ENCODE peak calls at places on chromosomes 1 and 21, in seven cellular contexts. G is AG04449; B is MM.1S; U is PC-9; C is CD8-positive, alpha-beta T cell; W is AG10803; V is HFF-Myc. A is an unnamed sample.

GRCh38 chr1:200908158-200908868 is 13.6 kb downstream of the INAVA start:
- DNase-seq in G (no peak), B (no peak), U (no peak), C (no peak), W (no peak), V (no peak), A (no peak)

GRCh38 chr1:226639631-226640061 is 91.1 kb downstream of the STUM start:
- DNase-seq in G (no peak), B (no peak), U (no peak), C (no peak), W (no peak), V (no peak), A (no peak)

GRCh38 chr1:180912211-180912800 is 391 bp upstream of the KIAA1614 start:
- DNase-seq in G (no peak), B (no peak), U (no peak), C (no peak), W (peak; percentile 46), V (no peak), A (no peak)

GRCh38 chr1:230768903-230769570 is 21.8 kb downstream of the CAPN9 start:
- DNase-seq in G (peak; percentile 59), B (no peak), U (peak; percentile 35), C (no peak), W (peak; percentile 65), V (peak; percentile 40), A (no peak)

GRCh38 chr1:33609739-33610138 is 137.3 kb downstream of the ZSCAN20 start:
- DNase-seq in G (no peak), B (no peak), U (no peak), C (no peak), W (no peak), V (no peak), A (no peak)

GRCh38 chr1:97304366-97304765 is 582.8 kb downstream of the PTBP2 start:
- DNase-seq in G (no peak), B (no peak), U (no peak), C (no peak), W (no peak), V (no peak), A (no peak)

GRCh38 chr1:63073530-63074306 is 248.6 kb upstream of the FOXD3 start:
- DNase-seq in G (no peak), B (no peak), U (no peak), C (no peak), W (no peak), V (no peak), A (no peak)

GRCh38 chr21:38139380-38140168 is 117.2 kb upstream of the KCNJ15 start:
- DNase-seq in G (no peak), B (no peak), U (no peak), C (no peak), W (peak; percentile 37), V (no peak), A (no peak)

GRCh38 chr1:221945669-221946068 is 203.8 kb upstream of the DUSP10 start:
- DNase-seq in G (no peak), B (no peak), U (no peak), C (no peak), W (no peak), V (no peak), A (no peak)

GRCh38 chr1:163668472-163668871 is 346.7 kb downstream of the NUF2 start:
- DNase-seq in G (no peak), B (no peak), U (no peak), C (no peak), W (peak; percentile 34), V (no peak), A (no peak)
- TF ChIP-seq CTCF in G (no peak), B (no peak), U (no peak), C (no peak), W (no peak), V (no peak), A (no peak)

DNA sequence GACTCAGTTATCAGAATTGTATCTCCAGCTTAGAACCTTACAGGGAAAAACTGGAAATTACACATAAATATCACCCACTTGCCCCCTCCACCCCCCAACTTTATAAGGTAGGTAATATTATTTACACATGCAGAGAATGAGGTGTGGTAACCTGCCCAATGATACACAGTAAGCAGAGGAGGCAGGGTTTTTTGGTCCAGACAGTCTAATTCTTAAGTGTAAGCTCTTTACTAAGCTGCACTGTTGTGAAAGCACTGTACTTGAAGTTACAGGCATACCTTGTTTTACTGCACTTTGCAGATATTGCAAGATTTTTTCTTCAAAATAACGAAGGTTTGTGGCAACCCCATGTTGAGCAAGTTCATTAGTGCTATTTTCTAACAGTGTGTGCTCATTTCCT is 24.8 kb upstream of the MYOCOS start:
- DNase-seq in G (no peak), B (no peak), U (no peak), C (no peak), W (peak; percentile 23), V (no peak), A (no peak)
- H3K4me3 ChIP-seq in G (no peak overlapping the region), B (no peak overlapping the region), U (no peak overlapping the region), C (no peak overlapping the region), W (no peak overlapping the region), V (no peak overlapping the region), A (no peak overlapping the region)

GRCh38 chr1:156510709-156511108 is 10.1 kb upstream of the MEF2D start:
- DNase-seq in G (peak; percentile 74), B (peak; percentile 4), U (no peak), C (no peak), W (peak; percentile 99), V (no peak), A (no peak)
- TF ChIP-seq CTCF in G (no peak), B (no peak), U (no peak), C (no peak), W (no peak), V (no peak), A (no peak)

GRCh38 chr1:67749844-67750689 is 65.1 kb downstream of the GADD45A start:
- DNase-seq in G (peak; percentile 67), B (peak; percentile 61), U (peak; percentile 74), C (no peak), W (peak; percentile 91), V (peak; percentile 81), A (no peak)
- H3K4me3 ChIP-seq in G (peak overlapping the region; percentile 35), B (peak overlapping the region; percentile 29), U (peak overlapping the region; percentile 42), C (no peak overlapping the region), W (peak overlapping the region; percentile 4), V (peak overlapping the region; percentile 7), A (no peak overlapping the region)

GRCh38 chr1:65434255-65434654 is 13.8 kb downstream of the LEPR start:
- DNase-seq in G (no peak), B (no peak), U (no peak), C (no peak), W (no peak), V (no peak), A (no peak)
- TF ChIP-seq CTCF in G (no peak), B (peak; percentile 11), U (peak; percentile 23), C (no peak), W (no peak), V (no peak), A (peak; percentile 5)

GRCh38 chr1:210248341-210248740 is 15.7 kb downstream of the SERTAD4 start:
- DNase-seq in G (no peak), B (no peak), U (no peak), C (no peak), W (no peak), V (no peak), A (no peak)

GRCh38 chr1:210241121-210241520 is 8.5 kb downstream of the SERTAD4 start:
- DNase-seq in G (no peak), B (no peak), U (no peak), C (no peak), W (no peak), V (no peak), A (no peak)

GRCh38 chr1:210246447-210246846 is 13.9 kb downstream of the SERTAD4 start:
- DNase-seq in G (no peak), B (peak; percentile 82), U (no peak), C (no peak), W (no peak), V (no peak), A (no peak)

GRCh38 chr1:210239295-210240155 is 6.9 kb downstream of the SERTAD4 start:
- DNase-seq in G (peak; percentile 73), B (peak; percentile 20), U (no peak), C (no peak), W (peak; percentile 85), V (peak; percentile 90), A (no peak)

GRCh38 chr1:210244746-210245367 is 12.3 kb downstream of the SERTAD4 start:
- DNase-seq in G (no peak), B (no peak), U (no peak), C (no peak), W (peak; percentile 79), V (no peak), A (no peak)
- H3K4me3 ChIP-seq in G (no peak overlapping the region), B (no peak overlapping the region), U (no peak overlapping the region), C (no peak overlapping the region), W (no peak overlapping the region), V (no peak overlapping the region), A (no peak overlapping the region)

GRCh38 chr1:185207980-185208602 is 51.1 kb downstream of the SWT1 start:
- DNase-seq in G (no peak), B (no peak), U (no peak), C (no peak), W (no peak), V (no peak), A (no peak)

GRCh38 chr1:185208626-185209170 is 51.7 kb downstream of the SWT1 start:
- DNase-seq in G (no peak), B (no peak), U (no peak), C (no peak), W (no peak), V (no peak), A (no peak)

GRCh38 chr1:185213086-185213485 is 56.1 kb downstream of the SWT1 start:
- DNase-seq in G (peak; percentile 52), B (no peak), U (no peak), C (no peak), W (peak; percentile 43), V (no peak), A (no peak)

DNA sequence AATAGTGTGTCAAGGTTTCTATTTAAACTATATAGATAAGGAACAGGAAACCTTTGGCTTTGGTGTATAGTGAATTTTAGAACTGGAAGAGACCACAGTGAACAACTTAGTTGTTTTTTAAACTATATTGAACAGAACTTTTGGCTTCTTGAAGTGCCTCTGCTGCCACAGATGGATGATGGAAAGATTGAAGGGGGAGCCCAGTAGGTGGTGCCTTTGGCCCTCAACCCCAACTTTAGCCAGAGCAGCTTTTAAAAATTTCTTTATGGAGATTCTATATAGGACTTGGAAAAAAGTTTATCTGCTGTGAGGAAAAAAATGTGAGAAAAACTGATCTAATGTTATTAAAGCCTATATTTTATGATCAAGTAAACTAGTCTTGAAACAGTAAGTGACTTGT is 50.2 kb downstream of the SWT1 start:
- DNase-seq in G (no peak), B (no peak), U (no peak), C (no peak), W (no peak), V (no peak), A (no peak)
- TF ChIP-seq CTCF in G (no peak), B (no peak), U (no peak), C (no peak), W (no peak), V (no peak), A (no peak)

DNA sequence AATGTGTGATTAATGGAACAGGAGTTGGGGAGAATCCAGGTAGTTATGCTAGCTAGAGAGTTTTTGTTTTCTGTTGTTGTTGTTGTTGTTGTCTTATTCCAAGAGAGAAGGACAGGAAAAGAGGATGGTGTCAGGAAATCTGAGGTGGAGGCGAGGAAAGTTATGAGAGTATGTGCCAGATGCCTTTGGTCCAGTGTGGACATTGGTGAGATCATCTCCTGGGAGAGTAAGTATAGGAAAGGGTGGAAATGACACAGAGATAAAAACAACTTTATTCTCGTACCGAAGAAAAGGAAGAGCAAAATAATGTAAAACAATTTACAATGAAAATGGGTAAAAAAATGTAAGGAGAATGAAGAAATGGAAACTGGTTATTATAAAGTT is 97.4 kb upstream of the ADGRL2 start:
- DNase-seq in G (peak; percentile 41), B (no peak), U (no peak), C (no peak), W (peak; percentile 61), V (no peak), A (no peak)
- H3K4me3 ChIP-seq in G (no peak overlapping the region), B (no peak overlapping the region), U (peak overlapping the region; percentile 40), C (no peak overlapping the region), W (no peak overlapping the region), V (no peak overlapping the region), A (no peak overlapping the region)

A was measured in GM12864.